ENCODE peak calls at places on chromosome 1, in seven cellular contexts. S is natural killer cell treated with Interleukin-12 subunit alpha and Interleukin-12 subunit beta and Interleukin-15 and Interleukin-18, amount 100 ng/mL, for 72 hours; N is HS-5; G is amygdala; A is Caco-2; C is lower lobe of right lung; J is GM13977. L is an unnamed sample.

GRCh38 chr1:205447457-205448415 is 8.1 kb downstream of the BLACAT1 start:
- DNase-seq in S (no peak), A (no peak), G (no peak), N (no peak), J (no peak), C (no peak), L (no peak)

GRCh38 chr1:174659823-174660222 is 212.1 kb downstream of the GPR52 start:
- DNase-seq in A (no peak), J (no peak), N (no peak), C (no peak), S (no peak), G (no peak), L (no peak)

GRCh38 chr1:72435025-72435424 is 152.7 kb upstream of the NEGR1 start:
- DNase-seq in G (no peak), J (no peak), A (no peak), S (no peak), C (no peak), N (no peak), L (no peak)

GRCh38 chr1:174258148-174258550 is 98.8 kb downstream of the RABGAP1L start:
- DNase-seq in S (no peak), G (no peak), A (peak; percentile 52), N (peak; percentile 9), C (no peak), J (peak; percentile 25), L (peak; percentile 9)

GRCh38 chr1:1760715-1761114 is 17.6 kb downstream of the NADK start:
- DNase-seq in C (no peak), S (no peak), J (no peak), G (no peak), N (no peak), A (no peak), L (no peak)

GRCh38 chr1:204568576-204569206 is 52.5 kb downstream of the MDM4 start:
- DNase-seq in C (no peak), S (no peak), N (no peak), G (no peak), A (no peak), J (no peak), L (no peak)

GRCh38 chr1:109985251-109986053 is 887 bp downstream of the AHCYL1 start:
- DNase-seq in N (no peak), J (no peak), A (no peak), S (no peak), G (no peak), C (no peak), L (no peak)

GRCh38 chr1:203669739-203670138 is 43.1 kb downstream of the ATP2B4 start:
- DNase-seq in C (no peak), J (no peak), S (no peak), A (no peak), G (no peak), N (peak; percentile 28), L (no peak)

GRCh38 chr1:96863449-96863848 is 141.9 kb downstream of the PTBP2 start:
- DNase-seq in C (peak; percentile 21), N (no peak), A (no peak), G (no peak), S (no peak), J (no peak), L (no peak)

GRCh38 chr1:26282694-26283019 is 2.8 kb downstream of the SH3BGRL3 start:
- DNase-seq in J (no peak), C (no peak), S (no peak), A (no peak), N (no peak), G (no peak), L (no peak)

GRCh38 chr1:210691039-210691438 is 362.3 kb downstream of the HHAT start:
- DNase-seq in N (no peak), A (no peak), J (no peak), C (no peak), G (no peak), S (no peak), L (no peak)